ENCODE peak calls at places on chromosomes 3 and 15, in nine cellular contexts. I is activated T-helper 1 cell treated with anti-CD3 and anti-CD28 coated beads, Interleukin-2, amount 50 U/mL, for 16 hours; S is endothelial cell; G is astrocyte of the spinal cord; W is right lobe of liver; D is left ventricle myocardium superior; J is activated CD4-positive, alpha-beta T cell treated with anti-CD3 and anti-CD28 coated beads, Interleukin-2, amount 50 U/mL, for 24 hours; T is activated CD8-positive, alpha-beta memory T cell treated with anti-CD3 and anti-CD28 coated beads for 1 hour; P is COR-L47. V is an unnamed sample.

GRCh38 chr3:169769287-169770181 is at the start of gene ACTRT3:
- DNase-seq in G (peak), P (peak), W (peak), J (peak), D (peak), S (peak), I (peak), T (peak), V (peak)

GRCh38 chr15:71800835-71801745 is 9.3 kb upstream of the NR2E3 start:
- DNase-seq in G (peak), J (no peak), T (no peak), D (no peak), W (no peak), S (peak), P (peak), I (no peak), V (no peak)

GRCh38 chr15:51093865-51094605 is 671 bp downstream of the TNFAIP8L3 start:
- DNase-seq in D (peak), T (no peak), S (peak), G (peak), P (no peak), W (peak), I (no peak), J (no peak), V (no peak)

GRCh38 chr3:83435173-83435572 is 1523.6 kb upstream of the CADM2 start:
- DNase-seq in G (no peak), P (no peak), I (no peak), D (no peak), W (no peak), T (no peak), S (peak), J (no peak), V (no peak)

GRCh38 chr3:25902586-25902985 is 112.7 kb downstream of the OXSM start:
- DNase-seq in J (no peak), S (no peak), D (no peak), W (no peak), I (no peak), G (no peak), T (no peak), P (no peak), V (no peak)

GRCh38 chr15:70530035-70530499 is 233.3 kb downstream of the UACA start:
- DNase-seq in T (no peak), G (no peak), S (no peak), D (peak), J (no peak), W (no peak), P (no peak), I (no peak), V (no peak)

GRCh38 chr15:77064539-77065308 is 6.2 kb downstream of the TSPAN3 start:
- DNase-seq in J (no peak), G (peak), P (no peak), I (no peak), S (no peak), W (no peak), D (no peak), T (no peak), V (no peak)

GRCh38 chr3:121072128-121072527 is 164.1 kb downstream of the STXBP5L start:
- DNase-seq in D (peak), G (no peak), P (no peak), S (no peak), W (no peak), J (no peak), T (no peak), I (no peak), V (no peak)

GRCh38 chr3:132417695-132418520 is 606 bp downstream of the DNAJC13 start:
- DNase-seq in T (peak), I (no peak), S (peak), D (no peak), P (peak), J (no peak), G (peak), W (peak), V (peak)

GRCh38 chr3:28136607-28137216 is 104.7 kb upstream of the CMC1 start:
- DNase-seq in T (no peak), I (no peak), G (no peak), J (no peak), S (no peak), W (no peak), D (no peak), P (no peak), V (no peak)

GRCh38 chr3:85670626-85671025 is 711.8 kb downstream of the CADM2 start:
- DNase-seq in T (no peak), S (no peak), D (no peak), P (no peak), I (no peak), G (peak), J (no peak), W (no peak), V (no peak)

GRCh38 chr15:27410986-27411385 is 440.0 kb downstream of the GABRG3 start:
- DNase-seq in P (no peak), S (no peak), W (no peak), T (no peak), J (no peak), D (no peak), G (peak), I (no peak), V (no peak)

GRCh38 chr3:154243353-154243752 is 80.9 kb downstream of the DHX36 start:
- DNase-seq in J (no peak), W (no peak), I (no peak), T (no peak), G (peak), P (no peak), S (no peak), D (no peak), V (no peak)

GRCh38 chr3:126110431-126111125 is 26.7 kb upstream of the SLC41A3 start:
- DNase-seq in G (no peak), I (no peak), P (no peak), J (no peak), S (no peak), T (no peak), D (no peak), W (no peak), V (no peak)

GRCh38 chr15:95346856-95347255 is 983.6 kb upstream of the NR2F2 start:
- DNase-seq in S (no peak), J (no peak), T (no peak), P (no peak), W (no peak), I (no peak), D (no peak), G (no peak), V (no peak)

GRCh38 chr3:143413372-143413771 is 293.8 kb downstream of the CHST2 start:
- DNase-seq in J (no peak), G (no peak), T (no peak), I (no peak), D (no peak), S (no peak), W (no peak), P (no peak), V (no peak)

GRCh38 chr3:167684389-167684993 is 30.7 kb upstream of the WDR49 start:
- DNase-seq in P (peak), I (peak), J (peak), G (peak), T (peak), D (no peak), W (no peak), S (peak), V (no peak)

GRCh38 chr3:12496453-12496761 is 12.1 kb downstream of the TSEN2 start:
- DNase-seq in P (no peak), S (no peak), G (no peak), I (no peak), J (no peak), W (no peak), D (no peak), T (no peak), V (no peak)

GRCh38 chr15:65414841-65415621 is 7.7 kb downstream of the IGDCC4 start:
- DNase-seq in I (no peak), S (peak), G (peak), D (peak), W (no peak), T (no peak), J (no peak), P (peak), V (peak)

GRCh38 chr15:81507831-81508230 is 133.8 kb upstream of the TMC3 start:
- DNase-seq in J (no peak), W (no peak), I (no peak), S (no peak), T (no peak), G (no peak), P (no peak), D (no peak), V (no peak)

GRCh38 chr3:75176886-75177285 is 487.2 kb upstream of the FRG2C start:
- DNase-seq in W (no peak), G (no peak), S (no peak), D (no peak), T (no peak), P (no peak), J (no peak), I (no peak), V (no peak)

GRCh38 chr15:58453931-58454793 is 22.4 kb downstream of the LIPC start:
- DNase-seq in G (no peak), I (no peak), D (no peak), P (no peak), W (no peak), S (no peak), T (no peak), J (peak), V (no peak)

GRCh38 chr15:63819645-63820044 is 14.1 kb downstream of the HERC1 start:
- DNase-seq in W (no peak), J (no peak), I (no peak), S (no peak), P (no peak), T (no peak), G (no peak), D (no peak), V (no peak)

V was measured in pancreas.